ENCODE peak calls at places on chromosomes 4 and X, in four cellular contexts. One of them, this sample, is unnamed.

GRCh38 chr4:124203613-124204284 is 508.8 kb downstream of the ANKRD50 start:
- DNase-seq in Peyer's patch: no peak
- DNase-seq in heart right ventricle: no peak
- DNase-seq in tibial artery: no peak
- DNase-seq in this sample: no peak

GRCh38 chr4:153468587-153468986 is 2.4 kb downstream of the TMEM131L start:
- DNase-seq in Peyer's patch: peak; percentile 75
- DNase-seq in heart right ventricle: no peak
- DNase-seq in tibial artery: no peak
- DNase-seq in this sample: no peak

GRCh38 chrX:115330498-115331138 is 41.1 kb downstream of the LUZP4 start:
- DNase-seq in Peyer's patch: no peak
- DNase-seq in heart right ventricle: no peak
- DNase-seq in tibial artery: no peak
- DNase-seq in this sample: no peak

GRCh38 chr4:17504081-17504480 is 7.8 kb downstream of the QDPR start:
- DNase-seq in Peyer's patch: no peak
- DNase-seq in heart right ventricle: no peak
- DNase-seq in tibial artery: no peak
- DNase-seq in this sample: no peak

GRCh38 chrX:17697191-17697590 is 40.1 kb upstream of the SCML1 start:
- DNase-seq in Peyer's patch: no peak
- DNase-seq in heart right ventricle: no peak
- DNase-seq in tibial artery: no peak
- DNase-seq in this sample: no peak

GRCh38 chrX:10847333-10847732 is 226.9 kb upstream of the MID1 start:
- DNase-seq in Peyer's patch: no peak
- DNase-seq in heart right ventricle: no peak
- DNase-seq in tibial artery: no peak
- DNase-seq in this sample: no peak

GRCh38 chrX:134501942-134502341 is 42.0 kb downstream of the HPRT1 start:
- DNase-seq in Peyer's patch: no peak
- DNase-seq in heart right ventricle: no peak
- DNase-seq in tibial artery: no peak
- DNase-seq in this sample: no peak

GRCh38 chr4:2076908-2077534 is 17.9 kb downstream of the NAT8L start:
- DNase-seq in Peyer's patch: no peak
- DNase-seq in heart right ventricle: no peak
- DNase-seq in tibial artery: no peak
- DNase-seq in this sample: peak; percentile 31

GRCh38 chrX:104189862-104190261 is 23.6 kb downstream of the FAM199X start:
- DNase-seq in Peyer's patch: no peak
- DNase-seq in heart right ventricle: no peak
- DNase-seq in tibial artery: no peak
- DNase-seq in this sample: no peak

GRCh38 chr4:166655705-166656104 is 578.6 kb downstream of the SPOCK3 start:
- DNase-seq in Peyer's patch: no peak
- DNase-seq in heart right ventricle: no peak
- DNase-seq in tibial artery: no peak
- DNase-seq in this sample: no peak

GRCh38 chr4:20391224-20391623 is 139.5 kb downstream of the SLIT2 start:
- DNase-seq in Peyer's patch: no peak
- DNase-seq in heart right ventricle: no peak
- DNase-seq in tibial artery: no peak
- DNase-seq in this sample: no peak

GRCh38 chr4:116015062-116015461 is 901.6 kb upstream of the NDST4 start:
- DNase-seq in Peyer's patch: no peak
- DNase-seq in heart right ventricle: no peak
- DNase-seq in tibial artery: no peak
- DNase-seq in this sample: no peak

GRCh38 chrX:127324128-127324527 is 504.6 kb downstream of the PRR32 start:
- DNase-seq in Peyer's patch: no peak
- DNase-seq in heart right ventricle: no peak
- DNase-seq in tibial artery: no peak
- DNase-seq in this sample: no peak

GRCh38 chr4:5710962-5711478 is at the start of gene EVC:
- DNase-seq in Peyer's patch: peak; percentile 24
- DNase-seq in heart right ventricle: peak; percentile 84
- DNase-seq in tibial artery: peak; percentile 81
- DNase-seq in this sample: peak; percentile 73

GRCh38 chrX:71000139-71000538 is 68.0 kb downstream of the SNX12 start:
- DNase-seq in Peyer's patch: no peak
- DNase-seq in heart right ventricle: no peak
- DNase-seq in tibial artery: no peak
- DNase-seq in this sample: no peak

GRCh38 chr4:17704020-17704657 is 77.3 kb downstream of the FAM184B start:
- DNase-seq in Peyer's patch: no peak
- DNase-seq in heart right ventricle: no peak
- DNase-seq in tibial artery: no peak
- DNase-seq in this sample: no peak

GRCh38 chrX:123422875-123423274 is 238.8 kb downstream of the GRIA3 start:
- DNase-seq in Peyer's patch: no peak
- DNase-seq in heart right ventricle: no peak
- DNase-seq in tibial artery: no peak
- DNase-seq in this sample: no peak

GRCh38 chr4:169383724-169384123 is 113.0 kb upstream of the SH3RF1 start:
- DNase-seq in Peyer's patch: no peak
- DNase-seq in heart right ventricle: no peak
- DNase-seq in tibial artery: no peak
- DNase-seq in this sample: no peak

GRCh38 chrX:8579602-8580001 is 115.0 kb downstream of the VCX3B start:
- DNase-seq in Peyer's patch: no peak
- DNase-seq in heart right ventricle: no peak
- DNase-seq in tibial artery: no peak
- DNase-seq in this sample: no peak

GRCh38 chr4:13611283-13611842 is 16.2 kb downstream of the BOD1L1 start:
- DNase-seq in Peyer's patch: peak; percentile 53
- DNase-seq in heart right ventricle: no peak
- DNase-seq in tibial artery: no peak
- DNase-seq in this sample: no peak

GRCh38 chr4:144399927-144400326 is 246.0 kb upstream of the HHIP start:
- DNase-seq in Peyer's patch: no peak
- DNase-seq in heart right ventricle: no peak
- DNase-seq in tibial artery: no peak
- DNase-seq in this sample: no peak

GRCh38 chr4:20773144-20773997 is 73.1 kb downstream of the PACRGL start:
- DNase-seq in Peyer's patch: no peak
- DNase-seq in heart right ventricle: no peak
- DNase-seq in tibial artery: peak; percentile 22
- DNase-seq in this sample: peak; percentile 23

GRCh38 chr4:52957791-52958190 is 95.7 kb downstream of the RASL11B start:
- DNase-seq in Peyer's patch: no peak
- DNase-seq in heart right ventricle: no peak
- DNase-seq in tibial artery: no peak
- DNase-seq in this sample: no peak

GRCh38 chr4:5822617-5823016 is 70.3 kb downstream of the CRMP1 start:
- DNase-seq in Peyer's patch: no peak
- DNase-seq in heart right ventricle: no peak
- DNase-seq in tibial artery: no peak
- DNase-seq in this sample: no peak

GRCh38 chrX:117645639-117646038 is 471.0 kb downstream of the KLHL13 start:
- DNase-seq in Peyer's patch: no peak
- DNase-seq in heart right ventricle: no peak
- DNase-seq in tibial artery: no peak
- DNase-seq in this sample: no peak

GRCh38 chrX:2342281-2342688 is 158.5 kb downstream of the DHRSX start:
- DNase-seq in Peyer's patch: no peak
- DNase-seq in heart right ventricle: peak; percentile 59
- DNase-seq in tibial artery: no peak
- DNase-seq in this sample: no peak

GRCh38 chrX:101595739-101596419 is 21.9 kb downstream of the ARMCX6 start:
- DNase-seq in Peyer's patch: no peak
- DNase-seq in heart right ventricle: no peak
- DNase-seq in tibial artery: no peak
- DNase-seq in this sample: no peak

GRCh38 chr4:183989471-183989870 is 84.4 kb downstream of the STOX2 start:
- DNase-seq in Peyer's patch: no peak
- DNase-seq in heart right ventricle: no peak
- DNase-seq in tibial artery: no peak
- DNase-seq in this sample: no peak

GRCh38 chrX:7090506-7091095 is 56.9 kb upstream of the STS start:
- DNase-seq in Peyer's patch: no peak
- DNase-seq in heart right ventricle: no peak
- DNase-seq in tibial artery: no peak
- DNase-seq in this sample: peak; percentile 63

GRCh38 chr4:178745203-178745602 is 1303.0 kb upstream of the AGA start:
- DNase-seq in Peyer's patch: no peak
- DNase-seq in heart right ventricle: no peak
- DNase-seq in tibial artery: no peak
- DNase-seq in this sample: no peak

GRCh38 chr4:147831452-147832192 is 99.7 kb downstream of the ARHGAP10 start:
- DNase-seq in Peyer's patch: no peak
- DNase-seq in heart right ventricle: no peak
- DNase-seq in tibial artery: peak; percentile 78
- DNase-seq in this sample: no peak

GRCh38 chr4:79317711-79318110 is 8.2 kb downstream of the NAA11 start:
- DNase-seq in Peyer's patch: no peak
- DNase-seq in heart right ventricle: no peak
- DNase-seq in tibial artery: no peak
- DNase-seq in this sample: no peak

GRCh38 chr4:27318740-27319139 is 458.1 kb downstream of the STIM2 start:
- DNase-seq in Peyer's patch: no peak
- DNase-seq in heart right ventricle: no peak
- DNase-seq in tibial artery: no peak
- DNase-seq in this sample: no peak

GRCh38 chr4:5760936-5761480 is 50.0 kb downstream of the EVC start:
- DNase-seq in Peyer's patch: no peak
- DNase-seq in heart right ventricle: no peak
- DNase-seq in tibial artery: no peak
- DNase-seq in this sample: no peak

GRCh38 chr4:137131201-137131600 is 401.1 kb downstream of the PCDH18 start:
- DNase-seq in Peyer's patch: no peak
- DNase-seq in heart right ventricle: no peak
- DNase-seq in tibial artery: no peak
- DNase-seq in this sample: no peak
- H3K27ac ChIP-seq in Peyer's patch: no peak overlapping the region
- H3K27ac ChIP-seq in heart right ventricle: no peak overlapping the region
- H3K27ac ChIP-seq in tibial artery: no peak overlapping the region
- H3K27ac ChIP-seq in this sample: no peak overlapping the region

DNA sequence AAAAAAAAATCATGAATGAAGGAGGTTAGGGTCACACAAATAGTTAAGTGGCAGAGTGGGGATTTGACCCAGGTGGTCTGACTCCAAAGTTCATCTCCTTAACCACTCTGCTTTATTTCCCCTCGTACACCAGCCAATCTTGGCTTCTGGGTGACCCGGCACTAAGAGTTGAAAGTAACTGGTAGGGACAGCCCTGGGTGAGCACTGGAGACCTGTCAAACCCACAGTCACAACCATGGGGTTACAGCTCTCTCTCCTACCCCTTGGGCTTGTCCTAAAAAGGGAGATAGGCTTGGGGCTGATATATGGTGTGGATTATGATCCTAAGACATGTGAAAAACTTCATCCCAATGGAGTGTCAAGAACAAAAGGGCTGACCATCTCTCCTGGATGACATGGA is 12.5 kb downstream of the IGFBP7 start:
- DNase-seq in Peyer's patch: no peak
- DNase-seq in heart right ventricle: no peak
- DNase-seq in tibial artery: no peak
- DNase-seq in this sample: no peak
- H3K27ac ChIP-seq in Peyer's patch: peak overlapping the region; percentile 55
- H3K27ac ChIP-seq in heart right ventricle: peak overlapping the region; percentile 66
- H3K27ac ChIP-seq in tibial artery: peak overlapping the region; percentile 63
- H3K27ac ChIP-seq in this sample: peak overlapping the region; percentile 29

DNA sequence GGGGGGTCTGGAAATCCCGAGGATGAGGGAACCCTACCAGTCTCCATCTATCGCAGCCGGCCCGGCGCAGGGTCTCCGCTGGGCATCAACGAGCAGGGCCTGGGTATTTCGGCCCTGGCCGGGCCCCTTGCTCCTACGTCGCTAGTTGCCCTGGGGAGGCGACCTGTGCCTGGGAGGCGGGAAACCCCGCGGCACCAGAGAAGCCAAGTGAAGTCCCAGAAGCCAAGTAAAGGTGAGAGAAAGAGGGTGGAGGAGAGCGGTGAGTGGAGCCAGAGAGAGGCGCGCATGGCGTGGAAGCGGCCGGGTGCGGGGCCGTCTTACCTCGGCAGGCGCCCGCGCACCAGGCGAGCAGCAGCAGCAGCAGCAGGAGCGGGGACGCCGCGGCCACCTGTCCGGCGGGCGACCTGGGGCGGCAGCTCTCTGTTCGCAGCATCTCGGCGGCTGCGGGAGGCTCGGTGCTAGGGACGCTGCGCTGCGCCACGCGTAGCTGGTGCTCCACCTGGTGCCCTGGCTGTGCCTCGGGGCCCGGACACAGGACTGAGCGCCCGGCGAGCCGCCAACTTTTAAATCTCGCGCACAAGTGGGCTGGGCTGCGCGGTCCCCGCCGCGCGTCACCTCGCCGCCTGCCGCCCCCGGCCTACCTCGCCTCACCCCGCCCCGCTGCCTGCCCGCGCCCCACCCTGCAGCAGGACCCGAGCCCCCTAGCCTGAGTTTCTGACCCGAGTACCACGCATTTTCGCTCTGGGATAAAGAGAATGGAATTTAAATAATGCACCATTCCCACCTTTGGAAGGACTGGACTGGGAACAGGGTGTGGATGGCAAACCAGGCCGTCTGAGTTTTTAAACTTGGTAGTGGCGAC is at the start of gene NMU:
- DNase-seq in Peyer's patch: no peak
- DNase-seq in heart right ventricle: peak; percentile 34
- DNase-seq in tibial artery: peak; percentile 24
- DNase-seq in this sample: no peak
- H3K27ac ChIP-seq in Peyer's patch: no peak within 1 kb of the TSS
- H3K27ac ChIP-seq in heart right ventricle: no peak within 1 kb of the TSS
- H3K27ac ChIP-seq in tibial artery: no peak within 1 kb of the TSS
- H3K27ac ChIP-seq in this sample: no peak within 1 kb of the TSS

GRCh38 chr4:24584175-24584850 is at the start of gene DHX15:
- DNase-seq in Peyer's patch: peak; percentile 94
- DNase-seq in heart right ventricle: peak; percentile 95
- DNase-seq in tibial artery: peak; percentile 97
- DNase-seq in this sample: peak; percentile 97

GRCh38 chr4:24578364-24578763 is 6.0 kb downstream of the DHX15 start:
- DNase-seq in Peyer's patch: no peak
- DNase-seq in heart right ventricle: no peak
- DNase-seq in tibial artery: no peak
- DNase-seq in this sample: no peak

GRCh38 chr4:24583451-24584174 is 741 bp downstream of the DHX15 start:
- DNase-seq in Peyer's patch: peak; percentile 58
- DNase-seq in heart right ventricle: peak; percentile 59
- DNase-seq in tibial artery: peak; percentile 48
- DNase-seq in this sample: peak; percentile 59

DNA sequence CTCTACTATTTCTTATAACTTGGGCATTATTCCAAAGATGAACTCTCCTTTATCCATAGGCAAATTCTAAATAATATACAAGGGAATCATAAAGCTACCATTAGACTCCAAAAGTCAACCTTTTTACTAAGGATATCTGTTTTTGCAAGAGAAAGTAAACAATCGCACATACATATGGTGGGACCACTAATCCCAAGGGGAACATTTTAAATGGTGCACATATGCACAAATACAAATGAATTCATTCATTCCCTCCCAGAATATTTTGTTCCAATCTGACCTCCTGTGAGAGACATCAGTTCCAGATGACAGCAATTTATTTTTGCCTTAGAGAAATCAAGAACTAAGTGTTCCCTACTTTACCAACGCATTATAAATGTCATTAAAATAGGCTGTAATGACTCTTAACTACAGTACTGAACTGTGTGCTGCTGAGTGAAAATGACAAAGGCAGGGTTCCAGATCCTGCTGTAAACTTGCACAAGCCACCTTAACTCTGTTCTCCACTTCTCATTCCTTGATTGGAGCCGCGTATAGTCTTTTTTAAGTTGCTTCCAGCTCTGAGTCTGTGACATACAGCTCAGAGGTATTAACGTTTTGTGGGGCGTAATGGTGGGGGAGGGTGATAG is 2.0 kb downstream of the DHX15 start:
- DNase-seq in Peyer's patch: no peak
- DNase-seq in heart right ventricle: no peak
- DNase-seq in tibial artery: no peak
- DNase-seq in this sample: no peak
- H3K27ac ChIP-seq in Peyer's patch: no peak overlapping the region
- H3K27ac ChIP-seq in heart right ventricle: peak overlapping the region; percentile 99
- H3K27ac ChIP-seq in tibial artery: no peak overlapping the region
- H3K27ac ChIP-seq in this sample: no peak overlapping the region